ENCODE peak calls at places on chromosomes 2 and 18, in five cellular contexts. W is Daoy, X is KBM-7, J is NCI-H1417, O is activated T-cell treated with anti-CD3 and anti-CD28 coated beads for 1 hour. I is an unnamed sample.

GRCh38 chr2:24611626-24612025 is 120.6 kb downstream of the NCOA1 start:
- DNase-seq in W (no peak), X (no peak), J (no peak), O (no peak), I (no peak)

GRCh38 chr2:121429119-121429903 is 101.4 kb upstream of the RNU4ATAC start:
- DNase-seq in W (no peak), X (no peak), J (no peak), O (no peak), I (no peak)

GRCh38 chr2:108593547-108594098 is 59.4 kb downstream of the LIMS1 start:
- DNase-seq in W (peak; percentile 84), X (no peak), J (no peak), O (no peak), I (no peak)

GRCh38 chr2:203347375-203347774 is 19.2 kb downstream of the ABI2 start:
- DNase-seq in W (no peak), X (no peak), J (no peak), O (no peak), I (no peak)

GRCh38 chr18:74510770-74511095 is 14.6 kb downstream of the CNDP2 start:
- DNase-seq in W (no peak), X (no peak), J (no peak), O (no peak), I (peak; percentile 9)

GRCh38 chr2:129396980-129397599 is 582.4 kb upstream of the RAB6C start:
- DNase-seq in W (no peak), X (peak; percentile 42), J (peak; percentile 66), O (no peak), I (no peak)

GRCh38 chr2:181955010-181955409 is 30.6 kb upstream of the PPP1R1C start:
- DNase-seq in W (peak; percentile 39), X (no peak), J (peak; percentile 35), O (no peak), I (no peak)

GRCh38 chr18:78239090-78239457 is 740.5 kb upstream of the SALL3 start:
- DNase-seq in W (no peak), X (no peak), J (no peak), O (no peak), I (no peak)

GRCh38 chr2:233832869-233833812 is 21.2 kb downstream of the HJURP start:
- DNase-seq in W (peak; percentile 82), X (peak; percentile 34), J (peak; percentile 52), O (no peak), I (peak; percentile 31)

GRCh38 chr18:56995579-56996194 is 151.2 kb upstream of the BOD1L2 start:
- DNase-seq in W (no peak), X (no peak), J (peak; percentile 62), O (no peak), I (no peak)

GRCh38 chr2:4763009-4763408 is 929.2 kb upstream of the SOX11 start:
- DNase-seq in W (peak; percentile 61), X (peak; percentile 11), J (peak; percentile 84), O (no peak), I (no peak)

GRCh38 chr2:218395456-218395825 is 4.2 kb upstream of the CTDSP1 start:
- DNase-seq in W (peak; percentile 32), X (no peak), J (no peak), O (no peak), I (no peak)

GRCh38 chr2:216773072-216773471 is 77.7 kb upstream of the IGFBP5 start:
- DNase-seq in W (no peak), X (no peak), J (peak; percentile 12), O (no peak), I (no peak)

GRCh38 chr2:203763425-203764272 is 57.2 kb downstream of the CD28 start:
- DNase-seq in W (no peak), X (no peak), J (no peak), O (no peak), I (peak; percentile 65)

GRCh38 chr18:13390196-13390595 is 171.6 kb downstream of the LDLRAD4 start:
- DNase-seq in W (no peak), X (no peak), J (peak; percentile 67), O (no peak), I (no peak)

GRCh38 chr18:41917199-41917598 is 37.8 kb upstream of the PIK3C3 start:
- DNase-seq in W (no peak), X (no peak), J (no peak), O (no peak), I (no peak)

GRCh38 chr18:10798727-10799435 is 273.1 kb downstream of the NAPG start:
- DNase-seq in W (peak; percentile 48), X (no peak), J (no peak), O (no peak), I (no peak)

GRCh38 chr18:1541478-1541877 is 636.8 kb downstream of the ADCYAP1 start:
- DNase-seq in W (no peak), X (no peak), J (no peak), O (no peak), I (no peak)

GRCh38 chr2:18384242-18384641 is 176.2 kb downstream of the RDH14 start:
- DNase-seq in W (no peak), X (no peak), J (no peak), O (no peak), I (no peak)

GRCh38 chr18:37944871-37945270 is 379.3 kb upstream of the CELF4 start:
- DNase-seq in W (no peak), X (no peak), J (no peak), O (no peak), I (no peak)

GRCh38 chr2:109417701-109418335 is 195.9 kb downstream of the SEPTIN10 start:
- DNase-seq in W (no peak), X (no peak), J (no peak), O (no peak), I (no peak)

GRCh38 chr2:171895781-171896180 is 1.7 kb upstream of the SLC25A12 start:
- DNase-seq in W (no peak), X (no peak), J (no peak), O (no peak), I (no peak)

GRCh38 chr2:61854435-61855177 is 746 bp upstream of the FAM161A start:
- DNase-seq in W (peak; percentile 94), X (peak; percentile 95), J (peak; percentile 100), O (peak; percentile 77), I (peak; percentile 88)

GRCh38 chr2:155695505-155695904 is 637.0 kb downstream of the NR4A2 start:
- DNase-seq in W (no peak), X (no peak), J (no peak), O (no peak), I (no peak)

I was measured in activated naive CD4-positive, alpha-beta T cell treated with anti-CD3 and anti-CD28 coated beads, Interleukin-2, amount 50 U/mL, for 72 hours.